ENCODE peak calls at places on chromosomes 4 and X, in four cellular contexts. H is CD8-positive, alpha-beta memory T cell; S is sigmoid colon; W is cardiac muscle cell. P is an unnamed sample. For H3K4me1, the result is how much of the 10 kb centered on the place peaks cover.

GRCh38 chr4:11698033-11698432 is 269.3 kb upstream of the HS3ST1 start:
- DNase-seq in H (no peak), S (no peak), W (no peak), P (no peak)

GRCh38 chrX:9163153-9163790 is 129.3 kb upstream of the FAM9B start:
- DNase-seq in H (no peak), S (no peak), W (peak), P (no peak)

GRCh38 chr4:48639816-48640215 is 140.3 kb downstream of the FRYL start:
- DNase-seq in H (no peak), S (no peak), W (no peak), P (no peak)

GRCh38 chrX:53398216-53398615 is 24.2 kb downstream of the SMC1A start:
- DNase-seq in H (no peak), S (no peak), W (no peak), P (no peak)

GRCh38 chrX:124215786-124216185 is 116.7 kb upstream of the TEX13D start:
- DNase-seq in H (no peak), S (no peak), W (no peak), P (no peak)

GRCh38 chr4:139817657-139818452 is 152.2 kb downstream of the MGST2 start:
- DNase-seq in H (no peak), S (no peak), W (no peak), P (no peak)

GRCh38 chr4:118086334-118086733 is 52.0 kb downstream of the NDST3 start:
- DNase-seq in H (no peak), S (no peak), W (peak), P (no peak)

GRCh38 chr4:155599596-155599995 is 67.1 kb upstream of the GUCY1A1 start:
- DNase-seq in H (no peak), S (no peak), W (no peak), P (no peak)

GRCh38 chr4:110088670-110089069 is 109.7 kb downstream of the ELOVL6 start:
- DNase-seq in H (no peak), S (no peak), W (peak), P (no peak)

GRCh38 chrX:154734101-154734781 is 16.6 kb downstream of the GAB3 start:
- DNase-seq in H (peak), S (no peak), W (peak), P (no peak)

GRCh38 chrX:151801980-151802379 is 67.4 kb downstream of the CNGA2 start:
- DNase-seq in H (no peak), S (no peak), W (no peak), P (no peak)

GRCh38 chrX:29690061-29690460 is 525.3 kb upstream of the MAGEB2 start:
- DNase-seq in H (no peak), S (no peak), W (peak), P (no peak)

GRCh38 chr4:62014982-62015739 is 815.0 kb downstream of the ADGRL3 start:
- DNase-seq in H (no peak), S (no peak), W (peak), P (no peak)

GRCh38 chr4:156291317-156291716 is 337.7 kb upstream of the CTSO start:
- DNase-seq in H (no peak), S (no peak), W (peak), P (no peak)

GRCh38 chrX:15854080-15854655 is 445 bp downstream of the AP1S2 start:
- DNase-seq in H (peak), S (peak), W (peak), P (no peak)

GRCh38 chr4:108168672-108169562 is at the start of gene LEF1:
- DNase-seq in H (peak), S (no peak), W (peak), P (no peak)

GRCh38 chrX:71604796-71605568 is 13.3 kb downstream of the CXCR3 start:
- DNase-seq in H (no peak), S (no peak), W (no peak), P (no peak)

GRCh38 chr4:99927566-99927965 is 18.9 kb downstream of the DNAJB14 start:
- DNase-seq in H (no peak), S (no peak), W (peak), P (no peak)

GRCh38 chrX:97524340-97524739 is 640.6 kb downstream of the RPA4 start:
- DNase-seq in H (no peak), S (no peak), W (no peak), P (no peak)

GRCh38 chr4:33941854-33942253 is 2302.5 kb downstream of the ARAP2 start:
- DNase-seq in H (no peak), S (no peak), W (no peak), P (no peak)

GRCh38 chr4:138111462-138112000 is 130.6 kb downstream of the SLC7A11 start:
- DNase-seq in H (no peak), S (no peak), W (peak), P (no peak)

GRCh38 chrX:104854188-104854587 is 288.2 kb downstream of the IL1RAPL2 start:
- DNase-seq in H (no peak), S (no peak), W (no peak), P (no peak)

GRCh38 chr4:88587285-88587684 is 5.0 kb upstream of the HERC3 start:
- DNase-seq in H (no peak), S (no peak), W (no peak), P (no peak)

GRCh38 chr4:125187221-125187620 is 127.5 kb upstream of the FAT4 start:
- DNase-seq in H (no peak), S (no peak), W (peak), P (no peak)

GRCh38 chr4:57040510-57040909 is 61.8 kb downstream of the POLR2B start:
- DNase-seq in H (no peak), S (no peak), W (no peak), P (no peak)

GRCh38 chrX:53481093-53481492 is 46.9 kb upstream of the HSD17B10 start:
- DNase-seq in H (no peak), S (no peak), W (no peak), P (no peak)

GRCh38 chrX:150692296-150692695 is 900 bp upstream of the MTMR1 start:
- DNase-seq in H (no peak), S (no peak), W (no peak), P (no peak)

GRCh38 chr4:15233626-15234025 is 194.2 kb upstream of the C1QTNF7 start:
- DNase-seq in H (no peak), S (no peak), W (no peak), P (no peak)

GRCh38 chrX:72042860-72043248 is 88.9 kb downstream of the RTL5 start:
- DNase-seq in H (no peak), S (no peak), W (no peak), P (no peak)

GRCh38 chr4:8289151-8289750 is 19.7 kb downstream of the HTRA3 start:
- DNase-seq in H (no peak), S (peak), W (no peak), P (no peak)

GRCh38 chr4:82680834-82681233 is 117.8 kb downstream of the SCD5 start:
- DNase-seq in H (no peak), S (no peak), W (no peak), P (no peak)

GRCh38 chr4:188975271-188975670 is 836.0 kb downstream of the TRIML1 start:
- DNase-seq in H (no peak), S (no peak), W (no peak), P (no peak)

GRCh38 chr4:87589531-87589930 is 18.8 kb upstream of the DSPP start:
- DNase-seq in H (no peak), S (no peak), W (peak), P (no peak)

GRCh38 chr4:101956068-101956805 is 165.7 kb downstream of the BANK1 start:
- DNase-seq in H (no peak), S (no peak), W (no peak), P (no peak)

GRCh38 chrX:69361286-69361926 is 142.7 kb upstream of the NALF2 start:
- DNase-seq in H (no peak), S (no peak), W (peak), P (no peak)

GRCh38 chr4:13990596-13991589 is 363.4 kb upstream of the BOD1L1 start:
- DNase-seq in H (no peak), S (no peak), W (peak), P (no peak)

GRCh38 chr4:8468746-8469535 is 28.4 kb downstream of the TRMT44 start:
- DNase-seq in H (peak), S (peak), W (peak), P (no peak)

GRCh38 chr4:80074059-80074458 is 1.0 kb upstream of the ANTXR2 start:
- DNase-seq in H (no peak), S (no peak), W (peak), P (no peak)

GRCh38 chr4:109574443-109574850 is 14.4 kb downstream of the MCUB start:
- DNase-seq in H (no peak), S (no peak), W (peak), P (no peak)

GRCh38 chr4:165592386-165592785 is 213.6 kb downstream of the CPE start:
- DNase-seq in H (no peak), S (no peak), W (peak), P (no peak)

GRCh38 chr4:1717129-1718094 is 3.7 kb downstream of the TMEM129 start:
- DNase-seq in H (peak), S (no peak), W (no peak), P (no peak)

GRCh38 chr4:1714303-1715001 is 2.3 kb upstream of the SLBP start:
- DNase-seq in H (no peak), S (no peak), W (no peak), P (no peak)

GRCh38 chr4:1713003-1713397 is 881 bp upstream of the SLBP start:
- DNase-seq in H (no peak), S (no peak), W (no peak), P (no peak)

GRCh38 chr4:1716065-1716945 is 4.2 kb upstream of the SLBP start:
- DNase-seq in H (peak), S (no peak), W (no peak), P (no peak)

GRCh38 chr4:1715002-1715761 is 3.1 kb upstream of the SLBP start:
- DNase-seq in H (no peak), S (no peak), W (no peak), P (no peak)
- H3K4me1 ChIP-seq in H (under half), S (half or more), W (under half), P (half or more)

GRCh38 chr4:68577590-68577989 is 1.5 kb upstream of the UGT2B17 start:
- DNase-seq in H (no peak), S (no peak), W (no peak), P (no peak)

GRCh38 chr4:68576272-68577100 is at the start of gene UGT2B17:
- DNase-seq in H (no peak), S (no peak), W (no peak), P (no peak)

GRCh38 chr4:68582339-68582717 is 6.2 kb upstream of the UGT2B17 start:
- DNase-seq in H (no peak), S (no peak), W (no peak), P (no peak)

DNA sequence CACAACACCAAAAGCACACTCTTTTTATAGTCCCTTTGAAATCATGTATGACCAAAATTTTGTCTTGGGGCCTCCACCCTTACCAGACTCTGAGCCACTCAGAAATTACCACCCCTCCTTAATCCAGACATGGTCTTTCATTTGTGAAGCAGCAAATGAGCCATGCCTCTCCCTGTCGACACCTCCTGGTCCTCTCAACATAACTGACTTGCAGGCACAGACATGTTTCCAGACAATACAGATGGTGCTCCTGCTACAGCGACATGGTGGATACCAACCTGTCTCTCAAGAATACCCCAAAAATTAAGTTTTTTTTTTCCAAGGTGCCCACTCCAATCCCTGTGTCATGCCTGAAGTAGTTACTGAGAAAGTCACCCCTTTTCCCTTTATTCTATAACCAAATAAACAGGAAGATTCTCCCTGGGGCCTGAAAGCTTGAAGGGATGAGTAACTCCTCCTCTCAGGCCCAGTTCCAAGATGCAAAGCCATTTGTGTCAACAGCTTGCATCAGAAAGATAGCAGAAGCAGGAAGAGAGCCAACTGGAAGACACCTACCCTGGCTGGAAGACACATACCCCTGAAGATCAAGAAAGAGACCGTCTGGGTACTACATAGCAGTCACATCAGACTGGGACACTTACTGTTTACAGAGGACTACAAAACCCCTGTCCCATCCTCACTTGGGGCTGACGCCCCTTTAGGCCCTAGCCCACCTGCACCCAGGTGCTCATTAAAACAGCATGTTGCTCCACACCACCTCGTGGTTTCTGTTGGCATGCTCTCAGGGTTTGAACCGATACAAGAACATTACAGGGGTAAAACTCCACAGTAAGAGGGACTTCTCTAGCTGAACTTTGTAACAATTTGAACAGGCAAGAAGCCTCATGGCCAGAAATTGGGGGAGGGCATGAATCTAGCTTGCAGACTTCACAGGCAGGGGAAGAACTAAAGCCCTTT is 5.5 kb upstream of the UGT2B17 start:
- DNase-seq in H (no peak), S (no peak), W (no peak), P (no peak)
- H3K4me1 ChIP-seq in H (under half), S (under half), W (under half), P (under half)

GRCh38 chrX:37759878-37760418 is 19.9 kb upstream of the CYBB start:
- DNase-seq in H (no peak), S (no peak), W (no peak), P (no peak)
- H3K4me1 ChIP-seq in H (under half), S (under half), W (under half), P (under half)

DNA sequence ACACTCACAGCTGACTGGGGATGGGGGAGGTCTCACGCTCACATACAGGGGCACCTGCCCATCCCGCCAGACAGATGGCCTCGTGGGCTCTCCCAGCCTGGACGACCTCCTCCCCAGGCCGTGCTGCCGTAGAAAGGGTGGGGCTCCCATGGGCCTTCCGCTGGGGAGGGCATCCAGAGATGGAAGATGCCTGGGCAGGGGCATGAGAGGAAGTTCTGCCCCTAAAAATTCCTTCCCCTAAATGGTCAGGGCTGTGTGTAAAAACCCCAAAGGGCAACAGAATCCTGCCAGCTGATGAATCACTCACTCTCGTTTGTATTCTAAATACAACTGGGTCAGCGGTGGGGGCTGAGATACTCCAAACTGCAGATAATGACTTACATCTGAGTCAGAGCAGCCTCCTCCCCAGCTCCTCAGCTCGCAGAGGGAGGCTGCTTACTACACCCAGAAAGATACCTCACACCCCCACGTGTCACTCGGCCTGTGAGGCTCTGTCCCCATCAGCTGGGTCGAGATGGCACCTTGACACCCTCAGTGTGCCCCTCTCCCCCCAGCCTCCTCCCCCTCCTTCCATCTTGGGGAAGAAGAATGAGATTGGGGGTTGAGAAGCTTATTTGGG is 10.1 kb downstream of the WDR1 start:
- DNase-seq in H (peak), S (peak), W (peak), P (peak)
- H3K4me1 ChIP-seq in H (half or more), S (half or more), W (half or more), P (half or more)

GRCh38 chr4:86547140-86547539 is 47.0 kb upstream of the PTPN13 start:
- DNase-seq in H (peak), S (no peak), W (no peak), P (no peak)

GRCh38 chr4:86544313-86544966 is 49.7 kb upstream of the PTPN13 start:
- DNase-seq in H (no peak), S (no peak), W (no peak), P (no peak)

GRCh38 chr4:86543080-86543479 is 51.0 kb upstream of the PTPN13 start:
- DNase-seq in H (no peak), S (no peak), W (no peak), P (no peak)

GRCh38 chr4:86542319-86543027 is 51.6 kb upstream of the PTPN13 start:
- DNase-seq in H (no peak), S (no peak), W (no peak), P (no peak)

DNA sequence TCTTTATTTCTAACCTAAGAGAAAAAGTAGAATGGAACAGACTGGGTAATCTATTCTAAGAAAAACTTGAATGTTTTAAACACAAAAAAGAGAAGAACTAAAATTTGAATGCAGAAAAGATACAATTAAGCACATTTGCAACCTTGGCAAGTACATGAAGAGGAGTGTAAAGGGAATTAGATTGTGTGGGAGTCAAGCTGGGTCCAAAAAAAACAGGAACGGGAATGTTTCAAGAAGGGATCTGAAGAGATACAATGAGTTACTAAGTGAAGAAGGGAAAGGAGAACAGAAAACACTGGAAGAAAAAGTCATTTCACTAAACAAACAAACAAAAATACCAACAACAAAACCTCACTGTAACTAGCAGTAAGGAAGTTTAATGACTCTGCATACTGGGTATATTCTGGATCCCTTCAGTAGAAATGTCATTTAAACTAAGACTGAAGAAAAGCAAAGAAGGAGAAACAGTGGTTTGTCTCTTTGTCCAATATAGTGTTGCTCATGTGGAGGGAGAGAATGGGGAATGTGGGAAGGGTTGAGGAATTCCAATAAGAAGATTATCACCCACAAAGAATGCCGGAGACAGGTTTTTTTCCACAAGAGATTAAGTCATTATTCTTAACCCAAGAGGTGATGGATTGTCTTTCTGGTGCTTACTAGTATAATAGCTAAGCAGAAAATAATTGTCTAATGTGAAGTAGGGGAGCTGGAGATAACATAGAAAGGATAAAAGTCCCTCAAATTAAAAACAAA is 50.4 kb upstream of the PTPN13 start:
- DNase-seq in H (no peak), S (no peak), W (peak), P (no peak)
- H3K4me1 ChIP-seq in H (under half), S (under half), W (under half), P (under half)

GRCh38 chr4:77819409-77819835 is 254 bp upstream of the CNOT6L start:
- DNase-seq in H (no peak), S (no peak), W (peak), P (no peak)

GRCh38 chr4:77819836-77820679 is 890 bp upstream of the CNOT6L start:
- DNase-seq in H (peak), S (peak), W (peak), P (peak)

GRCh38 chr4:77817304-77818076 is 1.7 kb downstream of the CNOT6L start:
- DNase-seq in H (no peak), S (no peak), W (no peak), P (no peak)

GRCh38 chr4:77818077-77818666 is 996 bp downstream of the CNOT6L start:
- DNase-seq in H (peak), S (peak), W (peak), P (no peak)

GRCh38 chr4:77818667-77819408 is at the start of gene CNOT6L:
- DNase-seq in H (peak), S (peak), W (peak), P (peak)
- H3K4me1 ChIP-seq in H (half or more), S (under half), W (under half), P (half or more)

GRCh38 chr4:3268395-3269104 is 19.6 kb downstream of the MSANTD1 start:
- DNase-seq in H (peak), S (peak), W (no peak), P (no peak)

GRCh38 chr4:3263053-3263958 is 14.3 kb downstream of the MSANTD1 start:
- DNase-seq in H (peak), S (peak), W (no peak), P (no peak)

GRCh38 chr4:3269105-3269927 is 20.4 kb downstream of the MSANTD1 start:
- DNase-seq in H (no peak), S (peak), W (no peak), P (no peak)

GRCh38 chr4:3267576-3268394 is 18.8 kb downstream of the MSANTD1 start:
- DNase-seq in H (peak), S (peak), W (no peak), P (no peak)

GRCh38 chr4:3266076-3266475 is 17.1 kb downstream of the MSANTD1 start:
- DNase-seq in H (no peak), S (peak), W (no peak), P (no peak)
- H3K4me1 ChIP-seq in H (under half), S (under half), W (under half), P (under half)

GRCh38 chr4:41160856-41161255 is 53.5 kb downstream of the APBB2 start:
- DNase-seq in H (no peak), S (no peak), W (no peak), P (peak)
- H3K4me1 ChIP-seq in H (under half), S (under half), W (under half), P (under half)